ENCODE peak calls at places on chromosome 20, in six cellular contexts. O is naive thymus-derived CD8-positive, alpha-beta T cell; B is mammary epithelial cell; A is AG10803; J is left ventricle myocardium superior; V is COLO829. M is an unnamed sample.

GRCh38 chr20:21719592-21720214 is 14.2 kb downstream of the PAX1 start:
- DNase-seq in O (no peak), B (peak), V (peak), A (peak), J (no peak), M (peak)

GRCh38 chr20:61413752-61414151 is 161.7 kb downstream of the CDH4 start:
- DNase-seq in J (no peak), O (no peak), B (no peak), A (no peak), V (no peak), M (no peak)

GRCh38 chr20:41534170-41534569 is 84.0 kb downstream of the CHD6 start:
- DNase-seq in O (no peak), A (no peak), B (no peak), V (no peak), J (no peak), M (no peak)

GRCh38 chr20:47927385-47927851 is 142.1 kb upstream of the SULF2 start:
- DNase-seq in B (peak), A (peak), O (no peak), J (no peak), V (no peak), M (no peak)

GRCh38 chr20:50456452-50457324 is 53.5 kb upstream of the PTPN1 start:
- DNase-seq in V (no peak), B (no peak), J (no peak), O (no peak), A (no peak), M (no peak)

GRCh38 chr20:53900380-53900999 is 169.9 kb downstream of the BCAS1 start:
- DNase-seq in B (peak), V (peak), J (no peak), O (no peak), A (peak), M (no peak)

GRCh38 chr20:21257192-21257591 is 45.9 kb upstream of the XRN2 start:
- DNase-seq in O (no peak), A (no peak), V (no peak), J (no peak), B (no peak), M (no peak)

GRCh38 chr20:16518068-16518783 is 55.0 kb downstream of the KIF16B start:
- DNase-seq in A (peak), J (no peak), O (no peak), V (peak), B (peak), M (no peak)

GRCh38 chr20:38573381-38573780 is 7.6 kb upstream of the ADIG start:
- DNase-seq in J (no peak), A (peak), V (no peak), O (no peak), B (no peak), M (no peak)

GRCh38 chr20:19802492-19803158 is 44.6 kb downstream of the RIN2 start:
- DNase-seq in B (peak), O (no peak), J (no peak), A (no peak), V (no peak), M (no peak)

GRCh38 chr20:31675828-31676533 is 38.3 kb downstream of the COX4I2 start:
- DNase-seq in V (no peak), B (no peak), O (no peak), A (no peak), J (no peak), M (no peak)

M was measured in NCI-H2227 treated with DMSO at 0.1 percent for 48 hours.